ENCODE peak calls at places on chromosome 12, in nine cellular contexts. H is Calu3; N is HuH-7.5; W is DMS 273 treated with DMSO at 0.1 percent for 48 hours; D is activated T-cell treated with anti-CD3 and anti-CD28 coated beads for 48 hours; O is activated CD4-positive, alpha-beta T cell treated with anti-CD3 and anti-CD28 coated beads for 36 hours; P is pancreas; S is left ventricle myocardium inferior; A is stimulated activated naive B cell treated with anti-CD40 and anti-IgM and Interleukin-4, amounts not matched to agents 10 μg/mL and 1 μg/mL and 100 μg/mL, for 72 hours. I is an unnamed sample.

GRCh38 chr12:4027412-4027811 is 154.2 kb upstream of the PARP11 start:
- DNase-seq in O (peak), D (peak), A (peak), W (no peak), H (no peak), S (no peak), P (no peak), N (no peak), I (no peak)

GRCh38 chr12:80936642-80937390 is 918 bp downstream of the LIN7A start:
- DNase-seq in H (peak), S (peak), W (no peak), N (peak), A (no peak), P (peak), O (no peak), D (no peak), I (no peak)

GRCh38 chr12:45878630-45879255 is 111.6 kb downstream of the SCAF11 start:
- DNase-seq in H (no peak), A (no peak), P (no peak), O (peak), N (no peak), W (no peak), S (no peak), D (no peak), I (no peak)

GRCh38 chr12:39788235-39788634 is 168.6 kb upstream of the ABCD2 start:
- DNase-seq in H (no peak), N (no peak), S (no peak), A (no peak), O (no peak), P (no peak), W (no peak), D (no peak), I (no peak)

GRCh38 chr12:50243507-50243906 is 39.8 kb downstream of the LIMA1 start:
- DNase-seq in O (no peak), W (no peak), D (no peak), A (no peak), H (no peak), P (no peak), N (no peak), S (no peak), I (no peak)

GRCh38 chr12:124422142-124422569 is 127.3 kb downstream of the RFLNA start:
- DNase-seq in W (no peak), O (no peak), H (peak), A (no peak), P (peak), D (no peak), S (no peak), N (peak), I (peak)

GRCh38 chr12:111841236-111841749 is 735 bp upstream of the MAPKAPK5 start:
- DNase-seq in H (no peak), O (no peak), A (peak), S (no peak), P (no peak), W (no peak), N (peak), D (no peak), I (no peak)

GRCh38 chr12:73629893-73630872 is 907.5 kb upstream of the ATXN7L3B start:
- DNase-seq in H (no peak), W (no peak), N (no peak), S (no peak), A (no peak), D (no peak), O (no peak), P (no peak), I (no peak)

GRCh38 chr12:118842753-118843335 is 138.5 kb upstream of the SRRM4 start:
- DNase-seq in D (no peak), O (no peak), H (no peak), P (no peak), S (no peak), A (no peak), W (no peak), N (no peak), I (no peak)

GRCh38 chr12:54596526-54596946 is 8.1 kb upstream of the PPP1R1A start:
- DNase-seq in H (peak), N (no peak), A (no peak), P (peak), W (peak), O (peak), S (peak), D (peak), I (peak)

GRCh38 chr12:8819676-8819980 is 2.8 kb upstream of the A2ML1 start:
- DNase-seq in W (no peak), P (no peak), N (no peak), A (no peak), H (no peak), D (no peak), O (no peak), S (no peak), I (no peak)

GRCh38 chr12:59010948-59011347 is 90.6 kb upstream of the LRIG3 start:
- DNase-seq in H (no peak), N (no peak), P (no peak), O (no peak), S (no peak), D (no peak), W (no peak), A (no peak), I (no peak)

GRCh38 chr12:124764451-124764850 is 99.2 kb downstream of the SCARB1 start:
- DNase-seq in H (peak), D (no peak), N (no peak), P (no peak), A (no peak), S (peak), W (no peak), O (peak), I (peak)

GRCh38 chr12:67681145-67681778 is 32.7 kb downstream of the DYRK2 start:
- DNase-seq in O (no peak), S (no peak), P (peak), D (no peak), H (no peak), N (no peak), A (no peak), W (no peak), I (no peak)

GRCh38 chr12:113239811-113240331 is 18.6 kb downstream of the TPCN1 start:
- DNase-seq in W (no peak), S (peak), H (no peak), N (peak), O (no peak), P (no peak), D (no peak), A (no peak), I (peak)

GRCh38 chr12:97875064-97875463 is 412.5 kb downstream of the RMST start:
- DNase-seq in D (no peak), P (no peak), H (no peak), A (no peak), N (no peak), O (no peak), S (no peak), W (no peak), I (no peak)

GRCh38 chr12:34299802-34300193 is 277.5 kb downstream of the ALG10 start:
- DNase-seq in S (no peak), P (no peak), A (no peak), W (no peak), N (no peak), H (no peak), O (no peak), D (no peak), I (no peak)

GRCh38 chr12:7039403-7039802 is 21.1 kb upstream of the C1S start:
- DNase-seq in N (no peak), W (no peak), O (no peak), S (no peak), H (no peak), A (no peak), P (no peak), D (no peak), I (no peak)

GRCh38 chr12:109709401-109710278 is 4.0 kb upstream of the FAM222A start:
- DNase-seq in D (no peak), P (no peak), H (peak), W (no peak), O (no peak), A (no peak), N (no peak), S (no peak), I (no peak)

GRCh38 chr12:18595406-18595805 is 142.4 kb downstream of the PLCZ1 start:
- DNase-seq in S (no peak), P (no peak), O (no peak), D (no peak), N (no peak), H (peak), A (no peak), W (no peak), I (no peak)

GRCh38 chr12:129909051-129910020 is 5.5 kb upstream of the TMEM132D start:
- DNase-seq in A (no peak), W (no peak), S (no peak), D (no peak), H (no peak), P (no peak), O (no peak), N (no peak), I (no peak)

GRCh38 chr12:104720346-104721064 is 237.6 kb downstream of the SLC41A2 start:
- DNase-seq in P (no peak), D (peak), N (no peak), W (no peak), O (peak), S (no peak), A (peak), H (no peak), I (no peak)

GRCh38 chr12:117046861-117047530 is 52.2 kb downstream of the TESC start:
- DNase-seq in S (no peak), A (no peak), P (no peak), W (no peak), N (no peak), H (no peak), O (no peak), D (no peak), I (no peak)

I was measured in HT-29.